ENCODE peak calls at places on chromosomes 2 and 18, in five cellular contexts. One of them, this sample, is unnamed.

GRCh38 chr2:10538224-10538894 is 90.2 kb upstream of the ODC1 start:
- DNase-seq in PC-9: peak
- DNase-seq in OCI-LY7: no peak
- DNase-seq in fibroblast of lung: peak
- DNase-seq in IMR-90: peak
- DNase-seq in this sample: peak

GRCh38 chr2:23994567-23994966 is 15.3 kb upstream of the MFSD2B start:
- DNase-seq in PC-9: no peak
- DNase-seq in OCI-LY7: no peak
- DNase-seq in fibroblast of lung: no peak
- DNase-seq in IMR-90: no peak
- DNase-seq in this sample: no peak

GRCh38 chr2:110771549-110772382 is 39.4 kb downstream of the ACOXL start:
- DNase-seq in PC-9: no peak
- DNase-seq in fibroblast of lung: no peak
- DNase-seq in OCI-LY7: no peak
- DNase-seq in IMR-90: no peak
- DNase-seq in this sample: no peak

GRCh38 chr2:239814917-239815637 is 210.1 kb downstream of the NDUFA10 start:
- DNase-seq in IMR-90: no peak
- DNase-seq in PC-9: no peak
- DNase-seq in fibroblast of lung: no peak
- DNase-seq in OCI-LY7: no peak
- DNase-seq in this sample: no peak

GRCh38 chr2:241009191-241009590 is 10.8 kb downstream of the SNED1 start:
- DNase-seq in OCI-LY7: no peak
- DNase-seq in fibroblast of lung: no peak
- DNase-seq in PC-9: no peak
- DNase-seq in IMR-90: no peak
- DNase-seq in this sample: no peak

GRCh38 chr2:39469807-39470206 is 32.7 kb upstream of the MAP4K3 start:
- DNase-seq in PC-9: peak
- DNase-seq in IMR-90: peak
- DNase-seq in OCI-LY7: peak
- DNase-seq in fibroblast of lung: peak
- DNase-seq in this sample: peak

GRCh38 chr18:45802814-45803492 is 22.5 kb upstream of the SIGLEC15 start:
- DNase-seq in IMR-90: peak
- DNase-seq in OCI-LY7: no peak
- DNase-seq in fibroblast of lung: peak
- DNase-seq in PC-9: peak
- DNase-seq in this sample: peak

GRCh38 chr18:68409585-68409984 is 305.3 kb downstream of the TMX3 start:
- DNase-seq in fibroblast of lung: no peak
- DNase-seq in IMR-90: no peak
- DNase-seq in OCI-LY7: no peak
- DNase-seq in PC-9: no peak
- DNase-seq in this sample: no peak

GRCh38 chr2:6495466-6495865 is 370.2 kb downstream of the CMPK2 start:
- DNase-seq in fibroblast of lung: no peak
- DNase-seq in IMR-90: no peak
- DNase-seq in PC-9: no peak
- DNase-seq in OCI-LY7: no peak
- DNase-seq in this sample: no peak

GRCh38 chr2:223467194-223467593 is 135.0 kb downstream of the SCG2 start:
- DNase-seq in PC-9: no peak
- DNase-seq in OCI-LY7: no peak
- DNase-seq in fibroblast of lung: no peak
- DNase-seq in IMR-90: peak
- DNase-seq in this sample: peak

GRCh38 chr18:2908946-2909335 is 62.1 kb downstream of the EMILIN2 start:
- DNase-seq in fibroblast of lung: no peak
- DNase-seq in OCI-LY7: no peak
- DNase-seq in PC-9: no peak
- DNase-seq in IMR-90: no peak
- DNase-seq in this sample: no peak

GRCh38 chr18:72867721-72868665 is at the start of gene NETO1:
- DNase-seq in OCI-LY7: no peak
- DNase-seq in IMR-90: no peak
- DNase-seq in PC-9: no peak
- DNase-seq in fibroblast of lung: peak
- DNase-seq in this sample: peak

GRCh38 chr18:14905350-14905749 is 157.4 kb downstream of the ANKRD30B start:
- DNase-seq in OCI-LY7: no peak
- DNase-seq in fibroblast of lung: no peak
- DNase-seq in PC-9: no peak
- DNase-seq in IMR-90: no peak
- DNase-seq in this sample: no peak

GRCh38 chr18:634551-635045 is 22.9 kb upstream of the TYMS start:
- DNase-seq in OCI-LY7: no peak
- DNase-seq in IMR-90: no peak
- DNase-seq in PC-9: no peak
- DNase-seq in fibroblast of lung: no peak
- DNase-seq in this sample: no peak

GRCh38 chr2:209334188-209335017 is 89.4 kb upstream of the MAP2 start:
- DNase-seq in IMR-90: peak
- DNase-seq in OCI-LY7: peak
- DNase-seq in PC-9: peak
- DNase-seq in fibroblast of lung: peak
- DNase-seq in this sample: peak

GRCh38 chr18:68428026-68428425 is 286.9 kb downstream of the TMX3 start:
- DNase-seq in OCI-LY7: no peak
- DNase-seq in fibroblast of lung: peak
- DNase-seq in IMR-90: peak
- DNase-seq in PC-9: no peak
- DNase-seq in this sample: peak

GRCh38 chr2:231522418-231523180 is 7.6 kb downstream of the NMUR1 start:
- DNase-seq in PC-9: no peak
- DNase-seq in IMR-90: peak
- DNase-seq in OCI-LY7: no peak
- DNase-seq in fibroblast of lung: peak
- DNase-seq in this sample: peak

GRCh38 chr2:205660521-205661124 is 21.7 kb upstream of the NRP2 start:
- DNase-seq in IMR-90: peak
- DNase-seq in fibroblast of lung: peak
- DNase-seq in PC-9: no peak
- DNase-seq in OCI-LY7: no peak
- DNase-seq in this sample: peak

GRCh38 chr2:127829845-127830246 is 18.9 kb upstream of the WDR33 start:
- DNase-seq in fibroblast of lung: peak
- DNase-seq in IMR-90: no peak
- DNase-seq in PC-9: no peak
- DNase-seq in OCI-LY7: peak
- DNase-seq in this sample: no peak

GRCh38 chr2:163132850-163133249 is 294.3 kb upstream of the KCNH7 start:
- DNase-seq in IMR-90: peak
- DNase-seq in PC-9: no peak
- DNase-seq in OCI-LY7: no peak
- DNase-seq in fibroblast of lung: peak
- DNase-seq in this sample: peak

GRCh38 chr2:164701565-164701964 is 80.3 kb upstream of the GRB14 start:
- DNase-seq in OCI-LY7: no peak
- DNase-seq in PC-9: no peak
- DNase-seq in IMR-90: no peak
- DNase-seq in fibroblast of lung: no peak
- DNase-seq in this sample: no peak

GRCh38 chr2:27049422-27050280 is 1.8 kb upstream of the AGBL5 start:
- DNase-seq in PC-9: no peak
- DNase-seq in fibroblast of lung: no peak
- DNase-seq in IMR-90: no peak
- DNase-seq in OCI-LY7: peak
- DNase-seq in this sample: no peak

DNA sequence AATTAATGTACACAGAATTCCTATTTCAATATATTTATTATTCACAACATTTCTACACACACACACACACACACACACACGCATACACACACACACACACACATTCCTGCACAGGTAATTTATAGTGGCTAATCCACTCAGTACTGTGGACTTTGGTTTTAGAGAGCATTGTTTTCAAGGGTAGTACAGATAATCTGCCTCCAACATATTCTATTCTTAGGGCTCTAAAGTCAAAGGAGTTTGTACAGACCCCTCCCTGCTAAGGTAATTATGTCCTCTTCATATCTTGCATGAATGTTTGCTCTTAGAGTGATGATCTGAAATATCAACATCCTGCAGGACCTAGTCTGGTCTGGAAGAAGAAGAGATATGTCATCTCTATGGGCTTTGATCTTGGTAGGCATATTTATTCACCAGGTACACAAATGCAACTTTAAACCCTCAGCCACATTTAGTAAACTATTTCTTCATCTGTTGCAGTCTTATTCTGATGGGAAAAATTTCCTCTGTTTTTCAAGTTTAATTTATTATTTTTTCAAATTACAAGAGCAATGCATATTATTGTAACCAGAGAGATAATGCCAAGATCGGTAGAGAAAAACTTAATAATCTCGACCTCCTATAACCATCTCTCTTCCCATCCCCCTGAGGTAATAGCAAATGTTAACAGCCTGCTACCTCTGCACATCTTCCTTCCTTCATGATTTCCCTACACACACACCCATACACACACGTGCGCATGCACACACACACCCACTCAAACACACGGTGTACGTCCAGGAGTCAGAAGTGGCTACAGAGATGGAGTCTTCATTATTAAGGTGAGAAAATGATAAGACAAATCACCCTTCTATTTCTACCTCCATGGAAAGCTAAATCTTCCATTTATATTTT is 18.3 kb upstream of the POLE4 start:
- DNase-seq in fibroblast of lung: no peak
- DNase-seq in PC-9: no peak
- DNase-seq in OCI-LY7: no peak
- DNase-seq in IMR-90: no peak
- DNase-seq in this sample: no peak
- H3K4me3 ChIP-seq in fibroblast of lung: no peak
- H3K4me3 ChIP-seq in PC-9: no peak
- H3K4me3 ChIP-seq in OCI-LY7: no peak
- H3K4me3 ChIP-seq in IMR-90: no peak
- H3K4me3 ChIP-seq in this sample: no peak

DNA sequence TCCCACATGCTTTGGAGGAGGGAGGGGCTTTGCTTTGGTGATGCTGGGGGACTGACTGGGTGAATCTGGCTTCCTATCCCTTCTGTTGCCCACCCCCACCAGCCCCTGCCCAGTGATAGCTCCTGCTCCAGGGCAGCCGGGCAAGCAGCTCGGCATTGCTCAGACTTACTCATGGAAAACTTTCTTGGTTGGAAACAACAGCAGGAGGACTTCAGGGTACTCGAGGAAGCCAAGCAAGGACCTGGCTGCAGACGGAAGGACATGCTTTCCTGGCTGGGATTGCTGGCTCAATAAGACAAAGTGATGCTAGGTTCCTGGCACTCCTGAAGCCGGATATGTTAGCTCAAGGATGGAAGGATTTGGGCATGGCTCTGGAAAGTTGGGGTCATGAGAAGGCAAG is 3.0 kb downstream of the SPEG start:
- DNase-seq in PC-9: no peak
- DNase-seq in OCI-LY7: no peak
- DNase-seq in IMR-90: no peak
- DNase-seq in fibroblast of lung: no peak
- DNase-seq in this sample: no peak
- TF ChIP-seq CTCF in PC-9: no peak
- TF ChIP-seq CTCF in OCI-LY7: no peak
- TF ChIP-seq CTCF in IMR-90: no peak
- TF ChIP-seq CTCF in fibroblast of lung: no peak
- TF ChIP-seq CTCF in this sample: no peak

DNA sequence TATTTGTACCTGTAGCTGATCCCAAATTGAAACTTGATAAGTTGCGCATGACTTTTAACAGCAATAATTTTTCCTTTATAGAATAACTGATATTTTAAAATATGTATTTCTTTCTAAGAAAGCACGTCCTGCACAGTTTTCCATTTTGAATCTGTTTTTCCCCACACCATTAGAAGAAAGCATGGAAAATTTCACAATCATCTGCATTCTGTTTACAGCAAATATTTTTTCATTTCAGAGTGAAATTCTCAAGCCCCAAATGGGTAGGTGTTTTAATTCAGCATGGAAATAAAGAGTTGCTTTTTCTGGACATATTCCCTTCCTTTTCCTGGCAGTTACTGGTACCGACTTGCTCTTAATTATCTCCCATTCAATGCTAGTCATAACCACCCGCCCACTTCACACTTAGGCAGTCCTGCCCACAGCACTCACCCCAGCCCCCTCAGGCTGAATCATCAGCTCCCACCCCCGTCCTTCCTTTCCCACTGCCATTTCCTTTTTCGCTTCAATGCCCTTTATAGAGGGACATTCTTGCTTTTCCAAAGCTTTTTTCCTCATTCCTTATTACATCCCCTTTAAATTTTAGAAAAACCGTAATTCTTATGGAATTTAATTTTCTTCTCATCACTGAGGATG is 89.2 kb upstream of the GLS start:
- DNase-seq in IMR-90: peak
- DNase-seq in OCI-LY7: no peak
- DNase-seq in fibroblast of lung: peak
- DNase-seq in PC-9: peak
- DNase-seq in this sample: peak
- H3K4me3 ChIP-seq in IMR-90: no peak
- H3K4me3 ChIP-seq in OCI-LY7: no peak
- H3K4me3 ChIP-seq in fibroblast of lung: no peak
- H3K4me3 ChIP-seq in PC-9: no peak
- H3K4me3 ChIP-seq in this sample: no peak

DNA sequence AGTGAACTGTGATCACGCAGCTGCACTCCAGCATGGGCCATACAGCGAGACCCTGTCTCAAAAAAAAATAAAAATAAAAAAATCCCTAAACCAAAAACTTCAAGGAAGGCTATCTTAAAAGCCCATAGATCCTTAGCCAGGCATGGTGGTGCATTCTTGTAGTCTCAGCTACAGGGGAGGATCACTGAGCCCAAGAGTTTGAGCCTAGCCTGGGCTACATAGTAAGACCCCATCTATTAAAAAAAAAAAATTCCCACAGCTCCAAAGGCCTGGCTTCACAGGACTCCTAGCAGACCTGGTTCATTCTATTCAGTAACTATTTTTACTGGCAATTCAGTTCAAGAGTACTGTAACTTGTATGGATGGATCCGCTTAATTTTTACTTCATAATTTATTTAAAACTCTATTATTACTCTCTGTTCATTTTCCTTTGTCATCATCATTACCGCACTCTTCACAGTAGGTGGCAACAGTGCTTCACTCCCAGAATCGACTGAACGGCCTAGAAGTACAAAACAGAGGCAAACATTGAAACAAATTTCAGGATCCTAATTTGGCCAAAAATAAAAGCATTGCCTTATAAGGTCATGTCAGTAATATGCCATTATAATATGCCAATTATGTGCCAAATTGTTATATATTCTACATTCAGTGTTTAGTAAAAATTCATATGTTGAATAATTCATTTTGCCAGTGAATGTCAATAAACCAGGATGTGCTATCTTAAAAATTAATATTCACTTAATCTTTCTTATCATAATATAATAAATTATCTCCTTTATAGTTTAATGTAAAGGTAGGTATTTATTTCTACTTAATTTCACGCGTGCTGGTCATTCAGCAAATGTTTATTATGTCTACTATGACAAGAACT is 14.3 kb upstream of the STAM2 start:
- DNase-seq in fibroblast of lung: peak
- DNase-seq in IMR-90: peak
- DNase-seq in OCI-LY7: peak
- DNase-seq in PC-9: peak
- DNase-seq in this sample: peak
- TF ChIP-seq CTCF in fibroblast of lung: peak
- TF ChIP-seq CTCF in IMR-90: peak
- TF ChIP-seq CTCF in OCI-LY7: peak
- TF ChIP-seq CTCF in PC-9: peak
- TF ChIP-seq CTCF in this sample: peak

This sample was measured in choroid plexus epithelial cell.